ENCODE peak calls at places on chromosomes 11 and 22, in five cellular contexts. H, P, V, E and Q are unnamed samples.

GRCh38 chr11:134464196-134464595 is 52.2 kb upstream of the B3GAT1 start:
- DNase-seq in H (no peak), E (no peak), P (peak), V (no peak), Q (no peak)

GRCh38 chr11:109303342-109303741 is 118.6 kb upstream of the C11orf87 start:
- DNase-seq in P (no peak), V (no peak), H (no peak), E (no peak), Q (no peak)

GRCh38 chr11:69636870-69637600 is 3.9 kb upstream of the CCND1 start:
- DNase-seq in E (no peak), P (peak), V (no peak), H (no peak), Q (no peak)

GRCh38 chr11:11608783-11609232 is 13.0 kb downstream of the GALNT18 start:
- DNase-seq in E (peak), H (peak), V (no peak), P (no peak), Q (peak)

GRCh38 chr22:22168190-22168940 is 76.2 kb upstream of the VPREB1 start:
- DNase-seq in E (peak), H (peak), V (peak), P (peak), Q (peak)

GRCh38 chr22:46240917-46241316 is 9.2 kb downstream of the CDPF1 start:
- DNase-seq in H (no peak), E (no peak), V (no peak), P (no peak), Q (no peak)

GRCh38 chr11:36425593-36426206 is 84.4 kb downstream of the TRAF6 start:
- DNase-seq in V (no peak), P (no peak), H (no peak), E (peak), Q (peak)

GRCh38 chr11:72872012-72872411 is 57.8 kb downstream of the ATG16L2 start:
- DNase-seq in P (no peak), E (no peak), V (no peak), H (no peak), Q (no peak)

GRCh38 chr11:36452231-36452630 is 57.8 kb downstream of the TRAF6 start:
- DNase-seq in V (no peak), H (no peak), E (peak), P (no peak), Q (peak)

GRCh38 chr11:73481626-73482025 is 105.4 kb downstream of the RELT start:
- DNase-seq in H (no peak), V (no peak), E (no peak), P (no peak), Q (no peak)

GRCh38 chr11:111269146-111269868 is 23.8 kb downstream of the POU2AF2 start:
- DNase-seq in H (no peak), E (no peak), V (no peak), P (no peak), Q (no peak)

GRCh38 chr11:34960277-34960676 is 43.9 kb downstream of the PDHX start:
- DNase-seq in H (no peak), V (no peak), E (no peak), P (no peak), Q (no peak)

GRCh38 chr11:67631427-67631826 is 1.7 kb upstream of the NUDT8 start:
- DNase-seq in E (no peak), H (no peak), V (no peak), P (no peak), Q (no peak)

GRCh38 chr22:46083383-46084350 is 66.7 kb upstream of the PPARA start:
- DNase-seq in V (no peak), E (no peak), H (no peak), P (no peak), Q (no peak)

DNA sequence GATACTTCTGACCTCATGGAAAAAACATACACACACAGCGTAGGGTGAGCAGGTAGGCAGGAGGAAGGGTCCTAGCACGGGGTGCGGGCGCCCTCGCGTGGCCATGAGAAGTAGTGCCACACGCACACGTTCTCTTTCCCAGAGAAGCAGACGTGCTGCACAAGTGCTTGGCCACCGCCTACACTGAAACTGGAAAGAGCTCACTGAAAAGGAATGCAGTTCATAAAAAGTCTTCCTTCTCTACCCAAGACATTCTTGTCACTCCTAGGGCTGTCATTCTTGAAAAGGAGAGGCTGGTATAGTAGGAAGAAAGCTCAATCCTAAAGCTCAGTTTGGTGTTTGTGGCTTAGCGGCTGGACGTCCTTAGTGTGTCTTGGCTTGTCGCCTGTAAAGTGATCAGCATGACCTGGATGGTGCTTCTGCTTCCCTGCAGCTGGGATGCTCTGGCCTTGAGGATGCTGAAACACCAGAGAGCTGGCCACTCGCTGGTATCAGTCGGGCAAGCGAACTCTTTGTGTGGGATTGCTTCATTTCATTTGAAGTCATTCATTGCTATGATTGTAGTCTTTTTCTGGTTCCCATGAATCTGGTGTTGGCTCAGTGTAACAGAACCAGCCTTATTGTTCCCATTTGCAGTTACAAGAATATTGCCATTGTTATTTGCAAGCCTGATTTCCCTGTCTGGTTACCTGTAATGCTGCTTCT is 303.8 kb downstream of the NTM start:
- DNase-seq in P (peak), E (peak), V (peak), H (no peak), Q (peak)
- H3K4me2 ChIP-seq in P (no peak), E (no peak), V (no peak), H (no peak), Q (peak)

GRCh38 chr11:61629082-61629481 is 48.2 kb upstream of the SYT7 start:
- DNase-seq in E (no peak), H (no peak), P (no peak), V (no peak), Q (no peak)
- H3K4me2 ChIP-seq in E (no peak), H (no peak), P (no peak), V (no peak), Q (no peak)

GRCh38 chr11:118003021-118003423 is 16.8 kb downstream of the IL10RA start:
- DNase-seq in E (no peak), H (no peak), V (no peak), P (no peak), Q (no peak)
- H3K4me2 ChIP-seq in E (no peak), H (no peak), V (no peak), P (no peak), Q (no peak)

GRCh38 chr11:1134848-1135445 is 22.8 kb upstream of the MUC5AC start:
- DNase-seq in H (no peak), P (no peak), V (no peak), E (no peak), Q (no peak)
- H3K4me2 ChIP-seq in H (no peak), P (no peak), V (no peak), E (no peak), Q (no peak)

DNA sequence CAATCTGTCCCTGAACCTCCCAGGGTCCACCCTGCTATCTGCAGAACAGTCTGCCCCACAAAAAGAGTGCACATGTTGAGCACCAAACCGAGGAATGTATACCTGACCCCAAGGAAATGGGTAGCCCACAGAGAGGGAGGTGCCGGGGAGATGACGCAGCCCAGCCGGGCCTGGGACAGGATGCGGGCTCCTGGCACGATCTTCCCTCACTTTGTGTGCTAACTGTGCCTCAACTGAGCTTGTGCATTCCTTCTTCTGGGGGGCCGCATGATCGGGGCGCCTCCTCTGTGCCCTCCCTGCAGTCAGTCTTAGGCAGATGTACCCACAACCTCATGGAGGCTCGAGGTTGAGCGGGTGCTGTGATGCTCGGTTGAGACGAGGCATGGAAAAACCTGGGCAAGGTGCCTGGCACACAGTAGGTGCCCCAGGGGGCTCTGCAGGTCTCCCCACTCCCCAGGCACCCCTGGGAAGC is 2.4 kb downstream of the GAS2L1 start:
- DNase-seq in E (peak), H (peak), V (no peak), P (peak), Q (peak)
- H3K4me2 ChIP-seq in E (peak), H (peak), V (no peak), P (no peak), Q (peak)

GRCh38 chr11:83256602-83257340 is 29.4 kb downstream of the CCDC90B start:
- DNase-seq in H (no peak), E (no peak), V (no peak), P (no peak), Q (no peak)
- H3K4me2 ChIP-seq in H (no peak), E (no peak), V (no peak), P (no peak), Q (no peak)